ENCODE peak calls at places on chromosomes 5 and 9, in ten cellular contexts. Z is A549, R is esophagus muscularis mucosa, M is stomach, A is suprapubic skin, C is H1, Q is ovary, P is K562, F is HepG2, X is tibial nerve. G is an unnamed sample.

GRCh38 chr9:121598167-121599000 is 53.0 kb upstream of the DAB2IP start:
- DNase-seq in Z (no peak), M (peak), Q (peak), C (peak), X (peak), A (peak), F (no peak), P (no peak), R (no peak), G (peak)

GRCh38 chr5:142472306-142472951 is 147.6 kb upstream of the SPRY4 start:
- DNase-seq in C (no peak), Q (no peak), R (no peak), P (peak), F (peak), Z (peak), X (no peak), A (no peak), M (no peak), G (no peak)

GRCh38 chr5:168317521-168318147 is 26.2 kb downstream of the WWC1 start:
- DNase-seq in Z (peak), R (no peak), F (peak), C (no peak), P (peak), M (peak), A (no peak), X (no peak), Q (no peak), G (no peak)

GRCh38 chr5:52822437-52822836 is 34.7 kb downstream of the ITGA1 start:
- DNase-seq in P (no peak), Q (no peak), C (no peak), M (no peak), A (peak), Z (no peak), F (no peak), X (peak), R (no peak), G (peak)

GRCh38 chr5:116883875-116884274 is 309.3 kb upstream of the SEMA6A start:
- DNase-seq in P (no peak), A (no peak), R (no peak), F (no peak), X (no peak), Q (no peak), Z (no peak), M (no peak), C (no peak), G (no peak)

GRCh38 chr5:74127377-74128338 is 501.7 kb downstream of the ARHGEF28 start:
- DNase-seq in F (peak), R (peak), Z (peak), A (no peak), Q (no peak), P (no peak), C (no peak), X (no peak), M (no peak), G (no peak)

GRCh38 chr5:9622891-9623547 is 7.1 kb downstream of the TAS2R1 start:
- DNase-seq in X (no peak), P (no peak), Z (no peak), A (no peak), C (no peak), R (no peak), F (no peak), Q (no peak), M (no peak), G (no peak)

GRCh38 chr5:77302247-77302646 is 91.8 kb downstream of the PDE8B start:
- DNase-seq in Z (no peak), Q (no peak), P (no peak), C (no peak), A (no peak), R (no peak), F (no peak), M (no peak), X (no peak), G (no peak)

GRCh38 chr5:154197801-154198461 is 7.4 kb downstream of the GALNT10 start:
- DNase-seq in X (no peak), M (peak), A (no peak), Z (peak), R (no peak), C (no peak), P (peak), Q (no peak), F (peak), G (no peak)

GRCh38 chr5:119010206-119010605 is 21.9 kb upstream of the DTWD2 start:
- DNase-seq in F (no peak), C (no peak), Z (no peak), A (no peak), X (no peak), R (no peak), Q (no peak), P (no peak), M (no peak), G (no peak)

GRCh38 chr5:55997742-55998351 is 3.1 kb upstream of the IL6ST start:
- DNase-seq in M (no peak), Z (peak), A (no peak), C (no peak), R (no peak), P (peak), X (no peak), F (no peak), Q (no peak), G (no peak)

GRCh38 chr5:5891350-5891749 is 468.9 kb downstream of the ICE1 start:
- DNase-seq in C (no peak), Z (no peak), A (no peak), F (no peak), M (no peak), R (no peak), P (peak), Q (no peak), X (no peak), G (no peak)

GRCh38 chr9:82894961-82895902 is 167.7 kb downstream of the RASEF start:
- DNase-seq in X (no peak), Q (no peak), Z (no peak), R (no peak), F (no peak), P (no peak), A (no peak), M (no peak), C (no peak), G (no peak)

GRCh38 chr5:43193171-43193951 is 1.3 kb downstream of the NIM1K start:
- DNase-seq in X (no peak), P (peak), R (no peak), A (no peak), F (peak), C (no peak), M (no peak), Z (peak), Q (no peak), G (no peak)

GRCh38 chr5:147303976-147304375 is 69.2 kb downstream of the STK32A start:
- DNase-seq in P (no peak), X (no peak), A (no peak), R (no peak), Z (peak), F (no peak), C (no peak), Q (no peak), M (no peak), G (no peak)

GRCh38 chr9:29203216-29203930 is 1630.1 kb upstream of the C9orf72 start:
- DNase-seq in R (no peak), A (no peak), C (no peak), F (no peak), M (no peak), P (no peak), Q (no peak), Z (no peak), X (no peak), G (no peak)

GRCh38 chr5:91224969-91225368 is 158.1 kb downstream of the ARRDC3 start:
- DNase-seq in Q (no peak), M (no peak), X (no peak), P (no peak), R (no peak), A (no peak), C (no peak), Z (no peak), F (no peak), G (no peak)

GRCh38 chr5:78295035-78295961 is 800 bp upstream of the AP3B1 start:
- DNase-seq in Z (peak), M (peak), C (no peak), R (no peak), F (peak), P (peak), X (no peak), Q (peak), A (peak), G (peak)

GRCh38 chr5:159800131-159800830 is 116.0 kb upstream of the ADRA1B start:
- DNase-seq in M (no peak), F (no peak), R (peak), Q (no peak), P (no peak), C (no peak), Z (no peak), A (no peak), X (no peak), G (no peak)

GRCh38 chr5:83553000-83553486 is 81.5 kb downstream of the VCAN start:
- DNase-seq in F (no peak), P (no peak), X (no peak), R (no peak), A (peak), Z (peak), Q (no peak), C (no peak), M (no peak), G (peak)

GRCh38 chr9:5872496-5872895 is 18.2 kb upstream of the MLANA start:
- DNase-seq in F (no peak), Z (no peak), X (no peak), P (no peak), A (no peak), R (no peak), M (no peak), C (no peak), Q (no peak), G (no peak)

GRCh38 chr9:5762421-5762820 is 70.5 kb downstream of the ERMP1 start:
- DNase-seq in F (no peak), X (no peak), A (no peak), Q (no peak), M (no peak), C (no peak), R (no peak), Z (no peak), P (no peak), G (no peak)

GRCh38 chr5:107263387-107264003 is 407.2 kb downstream of the EFNA5 start:
- DNase-seq in C (no peak), F (no peak), X (no peak), A (no peak), M (no peak), P (no peak), R (no peak), Q (no peak), Z (no peak), G (no peak)

GRCh38 chr9:8706998-8707397 is 907.4 kb upstream of the DMAC1 start:
- DNase-seq in Q (no peak), R (no peak), Z (no peak), F (no peak), P (no peak), X (no peak), M (no peak), A (no peak), C (no peak), G (no peak)
- TF ChIP-seq POLR2A in Q (no peak), R (no peak), Z (no peak), F (no peak), P (no peak), X (no peak), M (no peak), A (no peak), C (no peak), G (no peak)

DNA sequence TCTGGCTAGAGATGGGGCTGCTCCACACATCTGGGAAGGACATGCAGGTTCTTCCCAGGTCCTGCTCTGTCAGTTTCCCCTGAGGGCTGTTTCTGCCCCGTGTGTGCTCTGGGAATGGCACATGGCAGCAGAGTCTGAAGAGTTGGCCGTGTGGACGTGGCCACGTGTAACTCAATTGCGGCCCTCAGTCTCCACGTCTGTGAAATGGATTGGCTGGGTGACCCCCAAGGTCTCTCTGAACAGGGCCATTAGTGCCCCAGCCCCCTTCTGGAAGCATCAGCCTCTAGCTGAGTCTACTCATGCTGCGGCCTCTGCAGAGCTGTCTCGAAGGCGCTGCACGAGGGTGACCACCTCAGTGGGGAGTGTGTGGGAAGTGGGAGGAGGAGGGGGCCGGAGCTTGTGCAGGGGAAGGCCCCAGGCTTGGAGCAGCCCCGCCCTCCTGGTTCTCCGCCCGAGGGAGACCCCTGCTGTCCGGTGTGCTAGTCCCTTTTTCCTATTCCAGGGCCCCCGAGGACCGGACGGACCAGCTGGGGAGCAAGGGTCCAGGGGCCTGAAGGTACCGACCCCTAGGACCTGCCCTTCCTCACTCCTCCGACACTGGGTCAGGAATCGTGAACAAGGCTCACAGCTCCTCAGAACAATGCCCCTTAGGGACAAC is 58.9 kb upstream of the ORM1 start:
- DNase-seq in P (peak), F (no peak), M (no peak), R (no peak), A (no peak), X (no peak), C (no peak), Z (no peak), Q (no peak), G (no peak)
- TF ChIP-seq EP300 in P (no peak), F (no peak), M (no peak), R (no peak), A (no peak), X (no peak), C (no peak), Z (no peak), Q (no peak), G (no peak)

GRCh38 chr5:124193371-124193789 is 553.1 kb downstream of the ZNF608 start:
- DNase-seq in F (no peak), P (no peak), Z (no peak), C (no peak), X (no peak), A (no peak), R (no peak), Q (no peak), M (no peak), G (no peak)
- TF ChIP-seq POLR2A in F (no peak), P (no peak), Z (no peak), C (no peak), X (no peak), A (no peak), R (no peak), Q (no peak), M (no peak), G (no peak)

DNA sequence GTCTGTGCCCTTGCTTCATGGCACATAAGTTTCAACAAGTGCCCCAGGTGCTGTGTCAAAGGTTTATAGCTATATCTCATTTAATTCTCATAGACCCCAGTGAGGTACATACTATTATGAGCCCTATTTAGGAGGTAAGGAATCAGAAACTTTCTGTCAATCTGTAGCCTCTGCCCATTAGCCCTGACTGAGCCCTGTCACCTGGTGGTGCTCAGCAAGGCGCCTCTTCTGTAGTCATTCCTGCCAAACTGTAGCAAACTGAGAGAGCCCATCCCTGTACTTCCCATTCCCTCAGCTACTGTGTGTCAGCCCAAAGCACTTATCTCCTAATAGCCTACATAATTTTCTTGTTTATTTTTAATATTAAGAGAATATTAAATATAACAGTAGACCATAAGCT is 46.5 kb upstream of the FOXI1 start:
- DNase-seq in F (no peak), P (no peak), M (no peak), A (no peak), Z (no peak), X (no peak), C (no peak), R (no peak), Q (no peak), G (no peak)
- TF ChIP-seq EP300 in F (no peak), P (no peak), M (no peak), A (no peak), Z (no peak), X (no peak), C (no peak), R (no peak), Q (no peak), G (no peak)

GRCh38 chr5:149060325-149060724 is 2.5 kb downstream of the SH3TC2 start:
- DNase-seq in P (peak), R (peak), M (peak), C (no peak), X (no peak), F (peak), Q (no peak), Z (no peak), A (no peak), G (no peak)
- TF ChIP-seq POLR2A in P (no peak), R (no peak), M (no peak), C (no peak), X (no peak), F (no peak), Q (no peak), Z (no peak), A (no peak), G (no peak)

DNA sequence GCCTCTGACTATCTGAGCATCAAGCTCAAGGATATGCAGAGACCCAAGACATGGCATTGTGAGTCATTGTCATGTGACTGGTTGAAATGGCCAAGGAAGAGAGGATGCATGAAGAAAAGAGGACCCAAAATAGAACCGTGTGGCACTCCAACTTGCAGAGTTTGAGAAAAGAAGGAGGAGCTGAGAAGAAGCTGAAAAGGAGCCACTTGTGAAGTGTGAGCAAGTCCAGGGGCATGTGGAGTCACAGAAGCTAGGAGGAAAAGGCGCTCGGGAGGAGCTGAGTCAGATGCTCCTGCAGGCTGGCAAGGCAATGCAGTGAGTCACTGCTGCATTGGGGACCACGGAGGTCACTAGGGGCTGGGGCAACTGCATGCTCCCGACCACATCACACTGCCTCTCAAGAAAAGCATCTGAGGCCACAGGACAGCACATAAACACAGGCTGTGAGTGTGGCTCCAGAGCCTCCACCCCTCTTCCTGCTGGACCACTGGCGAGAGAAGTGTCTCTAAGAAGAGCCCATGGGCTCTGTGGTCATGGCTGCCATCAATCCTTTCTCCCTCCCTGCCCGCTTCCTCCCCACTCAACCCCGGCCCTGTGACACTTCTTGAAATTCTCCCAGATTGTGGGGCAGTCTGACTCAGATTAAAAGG is 197.6 kb downstream of the DRD1 start:
- DNase-seq in R (no peak), A (no peak), X (no peak), P (peak), Z (peak), M (no peak), Q (no peak), C (peak), F (no peak), G (no peak)
- TF ChIP-seq EP300 in R (no peak), A (no peak), X (no peak), P (no peak), Z (no peak), M (no peak), Q (no peak), C (no peak), F (no peak), G (no peak)

GRCh38 chr9:128920381-128921058 is at the start of gene PHYHD1:
- DNase-seq in R (no peak), C (no peak), X (peak), F (no peak), M (peak), A (no peak), P (no peak), Z (no peak), Q (peak), G (peak)
- TF ChIP-seq POLR2A in R (no peak), C (no peak), X (no peak), F (no peak), M (no peak), A (no peak), P (no peak), Z (no peak), Q (no peak), G (no peak)

GRCh38 chr9:136882109-136882946 is 4.0 kb upstream of the TRAF2 start:
- DNase-seq in M (peak), F (peak), Q (no peak), A (peak), C (no peak), P (peak), Z (peak), X (no peak), R (no peak), G (peak)
- TF ChIP-seq EP300 in M (no peak), F (no peak), Q (no peak), A (no peak), C (no peak), P (no peak), Z (peak), X (no peak), R (no peak), G (no peak)

GRCh38 chr9:133812077-133812868 is 74.1 kb upstream of the SARDH start:
- DNase-seq in A (no peak), C (no peak), X (no peak), P (no peak), M (no peak), R (no peak), F (peak), Z (no peak), Q (no peak), G (no peak)
- TF ChIP-seq POLR2A in A (no peak), C (no peak), X (no peak), P (no peak), M (no peak), R (no peak), F (no peak), Z (no peak), Q (no peak), G (no peak)

GRCh38 chr9:81069923-81070322 is 619.4 kb downstream of the TLE1 start:
- DNase-seq in C (no peak), F (no peak), P (no peak), Q (no peak), X (no peak), A (no peak), R (no peak), M (no peak), Z (no peak), G (no peak)
- TF ChIP-seq EP300 in C (no peak), F (no peak), P (no peak), Q (no peak), X (no peak), A (no peak), R (no peak), M (no peak), Z (no peak), G (no peak)